ENCODE peak calls at places on chromosome 6, in ten cellular contexts. L is HCT116; F is astrocyte of the spinal cord; G is CD8-positive, alpha-beta T cell; J is BE2C; M is A549; D is bronchial epithelial cell; A is AG09309; W is BJ; P is pancreas. Q is an unnamed sample.

GRCh38 chr6:105161411-105161810 is 18.4 kb downstream of the POPDC3 start:
- DNase-seq in L (no peak), F (no peak), G (no peak), J (no peak), M (no peak), D (no peak), A (no peak), W (no peak), P (no peak), Q (no peak)

GRCh38 chr6:115485400-115485799 is 575.3 kb downstream of the FRK start:
- DNase-seq in L (no peak), F (no peak), G (no peak), J (no peak), M (no peak), D (no peak), A (peak), W (no peak), P (no peak), Q (no peak)

GRCh38 chr6:93447874-93448273 is 28.5 kb upstream of the EPHA7 start:
- DNase-seq in L (no peak), F (no peak), G (no peak), J (no peak), M (no peak), D (no peak), A (no peak), W (no peak), P (no peak), Q (no peak)

GRCh38 chr6:12522347-12522746 is 194.2 kb upstream of the PHACTR1 start:
- DNase-seq in L (no peak), F (no peak), G (no peak), J (no peak), M (no peak), D (peak), A (no peak), W (no peak), P (no peak), Q (no peak)

GRCh38 chr6:6752129-6752528 is 163.6 kb downstream of the LY86 start:
- DNase-seq in L (no peak), F (peak), G (no peak), J (no peak), M (no peak), D (no peak), A (no peak), W (no peak), P (no peak), Q (no peak)

GRCh38 chr6:37862992-37863391 is 43.5 kb downstream of the ZFAND3 start:
- DNase-seq in L (no peak), F (peak), G (no peak), J (no peak), M (peak), D (peak), A (peak), W (peak), P (no peak), Q (no peak)

GRCh38 chr6:158559338-158559894 is 475 bp upstream of the TMEM181 start:
- DNase-seq in L (no peak), F (no peak), G (no peak), J (no peak), M (no peak), D (no peak), A (no peak), W (no peak), P (no peak), Q (no peak)

GRCh38 chr6:903746-904145 is 210.8 kb upstream of the EXOC2 start:
- DNase-seq in L (no peak), F (peak), G (no peak), J (no peak), M (no peak), D (no peak), A (peak), W (no peak), P (no peak), Q (no peak)

GRCh38 chr6:15569035-15569995 is 93.5 kb downstream of the DTNBP1 start:
- DNase-seq in L (no peak), F (no peak), G (no peak), J (no peak), M (no peak), D (no peak), A (no peak), W (no peak), P (no peak), Q (no peak)

GRCh38 chr6:104613416-104614001 is 246.2 kb downstream of the HACE1 start:
- DNase-seq in L (no peak), F (peak), G (no peak), J (no peak), M (no peak), D (no peak), A (no peak), W (no peak), P (no peak), Q (no peak)

GRCh38 chr6:56690519-56691200 is 48.0 kb upstream of the DST start:
- DNase-seq in L (no peak), F (peak), G (no peak), J (no peak), M (no peak), D (peak), A (no peak), W (no peak), P (no peak), Q (no peak)
- H3K4me3 ChIP-seq in L (no peak), F (peak), G (no peak), J (no peak), M (peak), D (no peak), A (peak), W (peak), P (peak), Q (no peak)

GRCh38 chr6:53180678-53181077 is 32.0 kb upstream of the GCM1 start:
- DNase-seq in L (no peak), F (no peak), G (no peak), J (no peak), M (no peak), D (no peak), A (no peak), W (no peak), P (no peak), Q (no peak)

GRCh38 chr6:53174996-53175395 is 26.4 kb upstream of the GCM1 start:
- DNase-seq in L (no peak), F (no peak), G (no peak), J (no peak), M (no peak), D (no peak), A (no peak), W (no peak), P (no peak), Q (no peak)

GRCh38 chr6:53179961-53180651 is 31.5 kb upstream of the GCM1 start:
- DNase-seq in L (no peak), F (peak), G (no peak), J (peak), M (no peak), D (peak), A (no peak), W (no peak), P (peak), Q (peak)

GRCh38 chr6:53178837-53179432 is 30.3 kb upstream of the GCM1 start:
- DNase-seq in L (no peak), F (no peak), G (no peak), J (no peak), M (no peak), D (no peak), A (no peak), W (no peak), P (no peak), Q (no peak)
- TF ChIP-seq CTCF in L (no peak), F (no peak), G (no peak), J (no peak), M (no peak), D (no peak), A (no peak), W (no peak), P (no peak), Q (no peak)

GRCh38 chr6:154710689-154711088 is 22.5 kb upstream of the SCAF8 start:
- DNase-seq in L (no peak), F (no peak), G (no peak), J (no peak), M (no peak), D (no peak), A (no peak), W (no peak), P (no peak), Q (no peak)

GRCh38 chr6:154706389-154706788 is 26.8 kb upstream of the SCAF8 start:
- DNase-seq in L (no peak), F (no peak), G (no peak), J (no peak), M (no peak), D (no peak), A (no peak), W (no peak), P (no peak), Q (no peak)

GRCh38 chr6:154709621-154710020 is 23.6 kb upstream of the SCAF8 start:
- DNase-seq in L (no peak), F (no peak), G (no peak), J (no peak), M (no peak), D (no peak), A (no peak), W (no peak), P (no peak), Q (no peak)

GRCh38 chr6:154703094-154703493 is 30.1 kb upstream of the SCAF8 start:
- DNase-seq in L (no peak), F (no peak), G (no peak), J (no peak), M (no peak), D (no peak), A (no peak), W (no peak), P (no peak), Q (no peak)

DNA sequence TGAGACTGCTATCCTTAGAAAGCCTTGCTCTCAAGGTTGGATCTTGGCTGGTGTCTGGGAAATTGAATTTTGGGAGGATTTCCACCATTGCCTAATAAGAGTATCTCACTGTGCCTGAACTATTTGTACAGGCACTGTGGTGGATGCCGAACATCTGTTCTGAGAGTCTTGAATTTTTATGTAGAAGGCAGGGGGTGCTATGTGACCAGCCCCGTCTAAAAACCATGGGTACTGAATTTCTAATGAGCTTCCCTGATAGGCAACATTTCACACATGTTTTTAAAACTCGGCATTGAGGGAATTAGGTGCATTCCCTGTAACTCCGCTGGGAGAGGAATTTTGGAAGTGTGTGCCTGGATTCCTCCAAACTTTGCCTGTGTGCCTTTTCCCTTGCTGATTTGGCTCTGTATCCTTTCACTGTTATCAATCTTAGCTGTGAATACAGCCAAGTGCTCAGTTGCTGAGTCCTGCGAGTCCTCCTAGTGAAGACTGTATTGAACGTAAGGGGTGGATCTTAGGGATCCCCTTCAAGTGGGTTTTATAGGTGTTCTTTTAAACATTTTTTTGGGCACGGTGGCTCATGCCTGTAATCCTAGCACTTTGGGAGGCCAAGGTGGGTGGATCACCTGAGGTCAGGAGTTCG is 27.6 kb upstream of the SCAF8 start:
- DNase-seq in L (no peak), F (no peak), G (no peak), J (no peak), M (no peak), D (no peak), A (no peak), W (no peak), P (no peak), Q (no peak)
- H3K4me3 ChIP-seq in L (no peak), F (no peak), G (no peak), J (no peak), M (no peak), D (no peak), A (no peak), W (no peak), P (no peak), Q (no peak)

GRCh38 chr6:11389977-11390376 is 147.6 kb upstream of the TMEM170B start:
- DNase-seq in L (no peak), F (no peak), G (no peak), J (no peak), M (no peak), D (peak), A (no peak), W (no peak), P (peak), Q (peak)
- TF ChIP-seq CTCF in L (no peak), F (no peak), G (no peak), J (no peak), M (no peak), D (no peak), A (no peak), W (no peak), P (no peak), Q (no peak)

GRCh38 chr6:119345114-119345513 is 4.4 kb downstream of the MAN1A1 start:
- DNase-seq in L (no peak), F (no peak), G (no peak), J (no peak), M (no peak), D (no peak), A (no peak), W (no peak), P (no peak), Q (no peak)
- H3K4me3 ChIP-seq in L (no peak), F (no peak), G (no peak), J (peak), M (no peak), D (no peak), A (no peak), W (no peak), P (no peak), Q (no peak)

GRCh38 chr6:8215631-8216030 is 113.3 kb upstream of the EEF1E1 start:
- DNase-seq in L (no peak), F (peak), G (no peak), J (no peak), M (no peak), D (peak), A (peak), W (no peak), P (no peak), Q (no peak)

GRCh38 chr6:8218861-8219260 is 116.5 kb upstream of the EEF1E1 start:
- DNase-seq in L (no peak), F (no peak), G (no peak), J (no peak), M (no peak), D (no peak), A (no peak), W (no peak), P (no peak), Q (no peak)

GRCh38 chr6:8225113-8225512 is 122.8 kb upstream of the EEF1E1 start:
- DNase-seq in L (no peak), F (no peak), G (no peak), J (no peak), M (no peak), D (peak), A (no peak), W (no peak), P (no peak), Q (no peak)

DNA sequence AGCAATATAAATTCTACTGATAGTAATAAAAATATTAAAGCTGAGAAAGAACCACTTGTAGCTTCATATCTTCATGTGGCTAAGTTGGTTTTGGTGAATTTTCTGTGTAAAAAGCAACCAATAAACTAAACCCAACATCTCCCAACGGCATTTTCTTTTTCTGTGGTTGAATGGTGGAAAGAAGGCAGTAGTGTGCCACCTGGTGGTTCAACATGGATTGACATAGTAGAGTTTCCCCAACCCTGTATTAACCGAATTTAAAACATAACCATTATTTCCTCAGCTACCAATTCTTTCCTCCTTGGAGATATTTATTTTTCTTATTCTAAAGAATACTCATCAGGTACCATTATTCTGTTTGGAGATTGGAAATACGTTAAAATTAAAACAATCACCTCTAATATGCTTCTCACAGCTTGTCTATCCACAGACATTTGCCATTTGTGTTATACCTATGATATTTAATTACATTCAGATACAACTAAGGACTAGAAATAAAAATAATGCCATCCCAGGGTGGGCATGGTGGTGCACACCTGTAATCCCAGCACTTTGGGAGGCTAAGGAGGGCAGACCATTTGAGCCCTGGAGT is 117.1 kb upstream of the EEF1E1 start:
- DNase-seq in L (peak), F (peak), G (no peak), J (peak), M (peak), D (peak), A (peak), W (no peak), P (peak), Q (no peak)
- TF ChIP-seq CTCF in L (peak), F (peak), G (peak), J (peak), M (peak), D (peak), A (peak), W (peak), P (peak), Q (peak)

GRCh38 chr6:157236040-157236725 is 87.1 kb downstream of the TMEM242 start:
- DNase-seq in L (no peak), F (no peak), G (no peak), J (no peak), M (no peak), D (no peak), A (no peak), W (no peak), P (no peak), Q (no peak)
- H3K4me3 ChIP-seq in L (no peak), F (peak), G (peak), J (no peak), M (peak), D (peak), A (peak), W (peak), P (peak), Q (peak)

DNA sequence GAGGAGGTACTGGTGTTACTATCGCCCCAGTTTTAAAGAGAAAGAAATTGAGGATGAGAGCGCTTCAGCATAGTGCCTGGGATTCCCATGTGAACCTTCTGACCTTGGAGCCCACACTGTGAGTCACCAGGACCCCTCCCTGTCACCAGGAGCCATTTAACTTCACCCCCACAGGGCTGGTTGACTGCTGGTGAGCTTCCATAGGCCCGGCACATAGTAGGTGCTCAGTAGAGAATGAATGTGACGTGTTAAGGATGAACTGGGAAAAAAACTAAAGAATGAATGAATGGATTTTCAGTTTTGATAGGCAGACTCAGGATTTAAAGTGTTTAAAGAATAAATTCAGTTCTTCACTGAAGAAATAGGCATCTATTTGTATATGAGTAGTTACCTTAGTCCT is 53.3 kb upstream of the KIF25 start:
- DNase-seq in L (no peak), F (no peak), G (no peak), J (no peak), M (no peak), D (no peak), A (no peak), W (no peak), P (no peak), Q (no peak)
- TF ChIP-seq CTCF in L (no peak), F (no peak), G (no peak), J (no peak), M (no peak), D (no peak), A (no peak), W (no peak), P (no peak), Q (no peak)

DNA sequence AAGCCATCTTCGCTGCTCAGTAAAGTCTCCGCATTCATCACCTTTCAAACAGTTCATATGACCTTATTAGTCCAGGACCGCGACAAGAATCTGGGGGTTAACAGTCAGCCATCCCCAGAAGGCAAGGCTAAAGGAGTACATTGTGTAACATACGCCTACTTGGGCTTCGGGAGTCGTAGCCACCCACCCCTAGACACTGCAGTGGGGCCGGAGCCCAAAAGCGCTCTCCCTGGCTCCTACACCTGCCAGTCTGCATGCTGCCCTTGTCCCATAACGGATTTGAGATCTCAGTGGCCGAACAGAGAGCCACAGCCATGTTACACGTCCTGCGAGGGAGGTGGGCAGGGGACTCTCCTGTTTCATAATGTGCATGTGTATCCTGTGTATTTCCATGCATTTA is 1405.5 kb downstream of the GRIK2 start:
- DNase-seq in L (no peak), F (no peak), G (no peak), J (no peak), M (no peak), D (no peak), A (no peak), W (no peak), P (no peak), Q (no peak)
- H3K4me3 ChIP-seq in L (no peak), F (no peak), G (no peak), J (no peak), M (no peak), D (no peak), A (no peak), W (no peak), P (no peak), Q (no peak)

GRCh38 chr6:70292144-70292543 is 10.7 kb downstream of the COL9A1 start:
- DNase-seq in L (no peak), F (no peak), G (no peak), J (no peak), M (no peak), D (no peak), A (no peak), W (no peak), P (no peak), Q (no peak)

GRCh38 chr6:70289299-70289698 is 13.6 kb downstream of the COL9A1 start:
- DNase-seq in L (no peak), F (no peak), G (no peak), J (no peak), M (peak), D (no peak), A (no peak), W (no peak), P (no peak), Q (no peak)
- TF ChIP-seq CTCF in L (no peak), F (peak), G (no peak), J (peak), M (peak), D (no peak), A (no peak), W (no peak), P (no peak), Q (no peak)

Q was measured in lung.